ENCODE peak calls at places on chromosomes 4 and X, in seven cellular contexts. Q, U, K, G, M, H and B are unnamed samples.

GRCh38 chrX:13899607-13900006 is 82.7 kb upstream of the GPM6B start:
- DNase-seq in Q (no peak), U (peak), K (no peak), G (no peak), M (peak), H (peak), B (no peak)

GRCh38 chr4:138542191-138542771 is 300.1 kb upstream of the SLC7A11 start:
- DNase-seq in Q (no peak), U (peak), K (no peak), G (no peak), M (no peak), H (no peak), B (no peak)

GRCh38 chr4:177546745-177547144 is 104.5 kb upstream of the AGA start:
- DNase-seq in Q (no peak), U (peak), K (no peak), G (no peak), M (no peak), H (no peak), B (no peak)

GRCh38 chr4:88531549-88531948 is 8.0 kb upstream of the PYURF start:
- DNase-seq in Q (no peak), U (no peak), K (no peak), G (no peak), M (no peak), H (no peak), B (no peak)

GRCh38 chr4:128168701-128169100 is 107.6 kb downstream of the LARP1B start:
- DNase-seq in Q (no peak), U (no peak), K (no peak), G (no peak), M (no peak), H (no peak), B (no peak)

GRCh38 chr4:24070117-24070516 is 180.3 kb upstream of the PPARGC1A start:
- DNase-seq in Q (no peak), U (peak), K (no peak), G (no peak), M (no peak), H (no peak), B (no peak)

GRCh38 chr4:15912961-15913630 is 25.4 kb downstream of the FGFBP1 start:
- DNase-seq in Q (no peak), U (no peak), K (no peak), G (no peak), M (no peak), H (no peak), B (no peak)

GRCh38 chrX:81414630-81415029 is 212.7 kb downstream of the SH3BGRL start:
- DNase-seq in Q (no peak), U (peak), K (no peak), G (no peak), M (no peak), H (no peak), B (no peak)

GRCh38 chr4:177108708-177109107 is 201.0 kb upstream of the NEIL3 start:
- DNase-seq in Q (no peak), U (peak), K (no peak), G (no peak), M (no peak), H (no peak), B (no peak)

GRCh38 chrX:136147966-136148365 is 633 bp downstream of the FHL1 start:
- DNase-seq in Q (no peak), U (no peak), K (no peak), G (no peak), M (no peak), H (no peak), B (no peak)

GRCh38 chr4:76175336-76175735 is 27.1 kb upstream of the NUP54 start:
- DNase-seq in Q (no peak), U (no peak), K (no peak), G (no peak), M (no peak), H (no peak), B (no peak)

GRCh38 chr4:172892300-172892699 is 276.3 kb upstream of the GALNT7 start:
- DNase-seq in Q (no peak), U (peak), K (peak), G (no peak), M (no peak), H (no peak), B (no peak)

GRCh38 chr4:167032876-167033275 is 201.4 kb downstream of the SPOCK3 start:
- DNase-seq in Q (no peak), U (peak), K (no peak), G (no peak), M (no peak), H (no peak), B (no peak)

GRCh38 chr4:1410491-1411325 is 4.5 kb upstream of the NKX1-1 start:
- DNase-seq in Q (peak), U (peak), K (peak), G (no peak), M (no peak), H (no peak), B (no peak)

GRCh38 chr4:75530556-75531322 is 16.5 kb downstream of the THAP6 start:
- DNase-seq in Q (no peak), U (no peak), K (no peak), G (no peak), M (no peak), H (no peak), B (no peak)

GRCh38 chr4:144714166-144714565 is 68.2 kb downstream of the HHIP start:
- DNase-seq in Q (no peak), U (peak), K (no peak), G (no peak), M (no peak), H (no peak), B (no peak)

GRCh38 chrX:152428596-152428995 is 22.5 kb downstream of the GABRA3 start:
- DNase-seq in Q (no peak), U (no peak), K (no peak), G (no peak), M (no peak), H (no peak), B (no peak)

GRCh38 chr4:173167793-173168395 is 717 bp upstream of the GALNT7 start:
- DNase-seq in Q (peak), U (peak), K (peak), G (peak), M (peak), H (no peak), B (no peak)

GRCh38 chrX:118730500-118731247 is 3.3 kb downstream of the IL13RA1 start:
- DNase-seq in Q (no peak), U (peak), K (no peak), G (no peak), M (no peak), H (no peak), B (no peak)
- H3K27ac ChIP-seq in Q (no peak), U (peak), K (no peak), G (no peak), M (no peak), H (peak), B (peak)

GRCh38 chrX:69795702-69796101 is 179.8 kb downstream of the EDA start:
- DNase-seq in Q (no peak), U (no peak), K (no peak), G (no peak), M (no peak), H (no peak), B (no peak)

GRCh38 chrX:69793260-69793935 is 177.5 kb downstream of the EDA start:
- DNase-seq in Q (no peak), U (no peak), K (no peak), G (no peak), M (no peak), H (no peak), B (no peak)
- H3K27ac ChIP-seq in Q (no peak), U (no peak), K (no peak), G (no peak), M (no peak), H (no peak), B (no peak)

DNA sequence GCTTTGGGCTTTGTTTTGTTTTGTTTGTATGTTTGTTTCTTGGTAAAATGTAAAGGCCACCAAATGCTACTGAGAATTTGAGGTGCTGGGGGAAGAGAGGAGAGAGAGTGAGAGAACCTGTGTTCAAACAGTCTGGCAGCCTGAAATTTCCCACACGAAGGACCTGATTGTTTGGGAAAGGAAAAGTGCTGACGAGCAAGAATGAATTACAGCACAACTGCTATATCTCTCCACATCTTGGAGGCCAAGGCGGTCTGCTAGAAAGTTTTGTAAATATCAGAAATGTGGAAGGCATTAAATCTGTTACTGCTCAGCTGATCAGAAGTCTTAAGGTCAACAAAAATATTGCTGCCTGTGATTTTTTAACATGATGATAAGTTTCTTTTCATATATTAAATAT is 170.5 kb downstream of the PALLD start:
- DNase-seq in Q (no peak), U (no peak), K (no peak), G (no peak), M (no peak), H (no peak), B (no peak)
- H3K27ac ChIP-seq in Q (no peak), U (no peak), K (no peak), G (no peak), M (no peak), H (no peak), B (no peak)

GRCh38 chrX:55582447-55582846 is 40.8 kb upstream of the FOXR2 start:
- DNase-seq in Q (no peak), U (no peak), K (no peak), G (no peak), M (no peak), H (no peak), B (no peak)

GRCh38 chrX:55579115-55579514 is 44.1 kb upstream of the FOXR2 start:
- DNase-seq in Q (no peak), U (no peak), K (no peak), G (no peak), M (no peak), H (no peak), B (no peak)
- H3K27ac ChIP-seq in Q (no peak), U (no peak), K (no peak), G (no peak), M (no peak), H (no peak), B (no peak)

GRCh38 chrX:33285550-33285949 is 74.2 kb upstream of the DMD start:
- DNase-seq in Q (no peak), U (peak), K (no peak), G (no peak), M (no peak), H (no peak), B (no peak)
- H3K27ac ChIP-seq in Q (no peak), U (no peak), K (no peak), G (no peak), M (no peak), H (no peak), B (no peak)

GRCh38 chr4:42411803-42412202 is 14.5 kb downstream of the SHISA3 start:
- DNase-seq in Q (no peak), U (no peak), K (no peak), G (no peak), M (no peak), H (no peak), B (no peak)
- H3K27ac ChIP-seq in Q (peak), U (peak), K (no peak), G (no peak), M (no peak), H (peak), B (no peak)

GRCh38 chrX:44343412-44343942 is at the start of gene EFHC2:
- DNase-seq in Q (peak), U (peak), K (peak), G (peak), M (peak), H (peak), B (no peak)
- H3K27ac ChIP-seq in Q (no peak), U (no peak), K (no peak), G (peak), M (no peak), H (no peak), B (no peak)

GRCh38 chr4:124686279-124686678 is 26.3 kb downstream of the ANKRD50 start:
- DNase-seq in Q (peak), U (no peak), K (peak), G (no peak), M (no peak), H (no peak), B (no peak)
- H3K27ac ChIP-seq in Q (no peak), U (no peak), K (no peak), G (no peak), M (no peak), H (no peak), B (no peak)

GRCh38 chr4:87049508-87049907 is 114.7 kb downstream of the AFF1 start:
- DNase-seq in Q (no peak), U (no peak), K (no peak), G (no peak), M (no peak), H (no peak), B (peak)
- H3K27ac ChIP-seq in Q (no peak), U (no peak), K (no peak), G (no peak), M (no peak), H (peak), B (no peak)

GRCh38 chr4:22313974-22314373 is 201.9 kb downstream of the ADGRA3 start:
- DNase-seq in Q (no peak), U (no peak), K (no peak), G (no peak), M (no peak), H (no peak), B (no peak)

GRCh38 chr4:22315643-22316042 is 200.2 kb downstream of the ADGRA3 start:
- DNase-seq in Q (no peak), U (peak), K (no peak), G (no peak), M (no peak), H (no peak), B (no peak)

DNA sequence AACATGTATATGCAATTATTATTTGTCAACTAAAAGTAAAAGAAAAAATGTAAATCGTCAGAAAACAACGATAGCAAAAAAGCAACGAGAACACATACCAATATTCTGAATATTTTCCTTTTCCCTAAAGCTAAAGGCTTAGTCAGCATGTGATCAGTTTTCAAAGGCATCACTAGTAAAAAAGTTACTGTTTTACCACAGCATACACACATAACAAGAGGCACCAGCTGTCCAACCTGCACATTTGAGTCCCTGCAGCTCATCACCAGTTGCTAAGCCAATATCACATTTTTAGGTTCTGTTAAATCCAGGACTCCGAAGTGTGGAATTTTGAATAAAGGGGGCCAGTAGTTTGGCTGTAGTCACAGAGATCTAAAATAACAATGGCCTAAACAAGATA is 203.8 kb downstream of the ADGRA3 start:
- DNase-seq in Q (no peak), U (no peak), K (no peak), G (no peak), M (no peak), H (no peak), B (no peak)
- H3K27ac ChIP-seq in Q (no peak), U (no peak), K (no peak), G (no peak), M (no peak), H (no peak), B (no peak)